ENCODE peak calls at places on chromosomes 6 and 20, in five cellular contexts. L, R, U, S and C are unnamed samples.

GRCh38 chr20:14634666-14635065 is 297.3 kb upstream of the FLRT3 start:
- DNase-seq in R (no peak), L (no peak), U (no peak), S (no peak), C (no peak)

GRCh38 chr6:21005816-21006553 is 471.7 kb downstream of the CDKAL1 start:
- DNase-seq in U (no peak), L (no peak), R (no peak), S (no peak), C (peak; percentile 42)

GRCh38 chr20:3887870-3888614 is 1.1 kb upstream of the PANK2 start:
- DNase-seq in S (no peak), R (no peak), L (peak; percentile 69), U (peak; percentile 50), C (peak; percentile 37)

GRCh38 chr6:49497308-49497707 is 2.4 kb upstream of the GLYATL3 start:
- DNase-seq in S (no peak), U (no peak), R (no peak), L (no peak), C (no peak)

GRCh38 chr20:15288076-15288475 is 950.7 kb upstream of the FLRT3 start:
- DNase-seq in L (no peak), S (no peak), U (no peak), R (no peak), C (no peak)

GRCh38 chr6:148538251-148539190 is 195.9 kb downstream of the SASH1 start:
- DNase-seq in S (no peak), L (no peak), R (no peak), U (no peak), C (no peak)

GRCh38 chr6:127384007-127384406 is 40.6 kb upstream of the ECHDC1 start:
- DNase-seq in R (no peak), S (no peak), L (no peak), U (no peak), C (no peak)

GRCh38 chr20:4366076-4366475 is 350.7 kb upstream of the RNF24 start:
- DNase-seq in R (no peak), U (no peak), S (no peak), L (no peak), C (no peak)

GRCh38 chr6:37049990-37050853 is 44.8 kb downstream of the FGD2 start:
- DNase-seq in L (peak; percentile 90), R (peak; percentile 53), U (peak; percentile 66), S (peak; percentile 44), C (peak; percentile 87)

GRCh38 chr6:155755452-155755851 is 299.8 kb upstream of the NOX3 start:
- DNase-seq in U (no peak), L (no peak), S (no peak), R (no peak), C (no peak)

GRCh38 chr20:57258055-57258454 is 8.4 kb downstream of the BMP7 start:
- DNase-seq in R (no peak), U (no peak), L (no peak), S (no peak), C (no peak)

GRCh38 chr20:48897298-48898044 is 24.0 kb upstream of the ARFGEF2 start:
- DNase-seq in R (no peak), U (no peak), L (no peak), S (no peak), C (no peak)

GRCh38 chr20:57723816-57724215 is 14.0 kb upstream of the PMEPA1 start:
- DNase-seq in S (no peak), R (no peak), L (no peak), U (no peak), C (no peak)

GRCh38 chr6:73134588-73134987 is 90.7 kb downstream of the KHDC1L start:
- DNase-seq in S (no peak), R (no peak), U (no peak), L (peak; percentile 16), C (peak; percentile 59)

GRCh38 chr6:47405273-47405672 is 72.3 kb upstream of the CD2AP start:
- DNase-seq in U (no peak), S (no peak), R (no peak), L (no peak), C (no peak)

GRCh38 chr6:108760158-108761050 is 87.8 kb upstream of the ARMC2 start:
- DNase-seq in U (no peak), S (no peak), R (no peak), L (peak; percentile 58), C (no peak)

GRCh38 chr6:157789861-157790260 is 33.2 kb upstream of the SNX9 start:
- DNase-seq in R (no peak), U (no peak), S (no peak), L (no peak), C (no peak)

GRCh38 chr6:7042654-7043545 is 64.9 kb upstream of the RREB1 start:
- DNase-seq in U (no peak), S (no peak), R (no peak), L (no peak), C (no peak)

GRCh38 chr6:3458706-3459421 is 2.0 kb upstream of the SLC22A23 start:
- DNase-seq in U (no peak), L (no peak), R (no peak), S (no peak), C (no peak)

GRCh38 chr6:61679625-61680024 is 606.4 kb downstream of the KHDRBS2 start:
- DNase-seq in S (no peak), L (no peak), R (no peak), U (no peak), C (no peak)

GRCh38 chr6:2196079-2196679 is 49.2 kb downstream of the GMDS start:
- DNase-seq in L (no peak), R (peak; percentile 44), S (peak; percentile 29), U (peak; percentile 16), C (peak; percentile 71)

GRCh38 chr6:30886897-30887255 is 2.6 kb downstream of the DDR1 start:
- DNase-seq in L (no peak), S (no peak), U (no peak), R (no peak), C (no peak)

GRCh38 chr6:166008441-166009369 is 158.9 kb downstream of the TBXT start:
- DNase-seq in R (no peak), L (peak; percentile 53), U (peak; percentile 31), S (no peak), C (no peak)

GRCh38 chr6:73389854-73390253 is 4.8 kb upstream of the DDX43 start:
- DNase-seq in S (no peak), L (no peak), R (no peak), U (no peak), C (peak; percentile 13)

GRCh38 chr6:132214716-132215115 is 186.6 kb downstream of the MOXD1 start:
- DNase-seq in S (no peak), U (no peak), L (peak; percentile 41), R (no peak), C (no peak)

GRCh38 chr6:3288711-3289663 is 30.2 kb downstream of the PSMG4 start:
- DNase-seq in L (peak; percentile 20), R (no peak), U (no peak), S (no peak), C (no peak)

DNA sequence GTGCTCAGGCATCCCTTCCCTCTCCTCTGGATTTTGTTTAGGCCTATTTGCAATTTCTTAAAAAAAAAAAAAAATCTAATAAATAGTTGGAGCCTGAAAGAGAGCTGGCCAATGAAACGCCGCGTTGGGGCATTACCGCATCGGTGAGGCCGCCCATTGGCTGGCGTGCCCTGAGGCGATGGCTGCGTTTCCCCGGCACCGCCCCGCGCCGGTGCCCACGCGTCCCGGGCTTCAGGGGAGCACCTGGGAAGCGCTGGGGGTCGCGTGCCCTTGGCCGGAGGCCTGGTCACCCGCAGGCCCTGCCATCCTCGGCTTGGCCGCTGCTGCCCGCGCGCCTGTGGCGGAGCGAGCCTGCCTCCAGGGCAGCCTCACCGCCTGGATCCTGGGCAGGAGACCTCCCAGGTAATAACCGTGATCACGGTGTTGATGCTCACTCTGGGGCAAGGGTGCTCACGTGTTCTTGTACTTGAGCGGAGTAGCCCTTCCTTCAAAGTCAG is 155.4 kb downstream of the NRN1 start:
- DNase-seq in R (peak; percentile 75), L (peak; percentile 81), U (peak; percentile 39), S (peak; percentile 76), C (peak; percentile 64)
- H3K4me3 ChIP-seq in R (peak overlapping the region; percentile 69), L (peak overlapping the region; percentile 43), U (no peak overlapping the region), S (peak overlapping the region; percentile 73), C (peak overlapping the region; percentile 47)

GRCh38 chr6:17281497-17282481 is 628 bp downstream of the RBM24 start:
- DNase-seq in U (peak; percentile 22), S (no peak), L (peak; percentile 47), R (no peak), C (no peak)

GRCh38 chr6:17278289-17279061 is 2.7 kb upstream of the RBM24 start:
- DNase-seq in S (no peak), U (no peak), L (no peak), R (no peak), C (no peak)

GRCh38 chr6:17281100-17281496 is at the start of gene RBM24:
- DNase-seq in R (no peak), U (peak; percentile 42), L (peak; percentile 84), S (peak; percentile 3), C (no peak)

GRCh38 chr6:17280552-17281090 is 540 bp upstream of the RBM24 start:
- DNase-seq in S (peak; percentile 1), R (no peak), L (peak; percentile 84), U (peak; percentile 73), C (no peak)

DNA sequence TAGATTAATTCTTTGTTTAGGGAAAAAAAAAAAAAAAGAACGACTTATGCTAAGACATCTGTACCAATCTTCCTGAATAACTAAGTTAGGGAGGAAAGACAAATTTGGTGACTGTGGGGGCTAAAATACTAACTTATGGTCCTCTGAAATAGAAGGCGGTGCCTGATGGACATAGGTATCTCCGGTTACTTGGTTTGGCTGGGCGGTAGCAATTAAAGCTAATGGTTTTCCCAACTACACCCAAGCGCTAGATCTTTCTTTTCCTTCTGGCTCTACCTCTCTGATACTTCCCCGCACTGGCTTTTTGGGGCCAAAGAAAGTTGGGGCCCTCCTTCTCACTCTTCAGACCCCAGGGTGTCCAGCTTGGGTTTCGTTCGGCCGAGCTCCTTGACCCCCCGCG is 1.0 kb upstream of the RBM24 start:
- DNase-seq in U (no peak), S (no peak), L (no peak), R (no peak), C (no peak)
- H3K4me3 ChIP-seq in U (peak overlapping the region; percentile 80), S (no peak overlapping the region), L (peak overlapping the region; percentile 72), R (no peak overlapping the region), C (no peak overlapping the region)

GRCh38 chr6:90027004-90027403 is 132.7 kb downstream of the GJA10 start:
- DNase-seq in U (no peak), L (no peak), R (no peak), S (no peak), C (no peak)

GRCh38 chr6:90028080-90028778 is 134.0 kb downstream of the GJA10 start:
- DNase-seq in U (no peak), R (no peak), S (no peak), L (no peak), C (no peak)

GRCh38 chr6:90026216-90026615 is 131.9 kb downstream of the GJA10 start:
- DNase-seq in S (no peak), U (no peak), R (no peak), L (no peak), C (no peak)

GRCh38 chr6:90025418-90026089 is 131.3 kb downstream of the GJA10 start:
- DNase-seq in S (no peak), U (no peak), R (no peak), L (no peak), C (no peak)

GRCh38 chr6:90028995-90029635 is 134.8 kb downstream of the GJA10 start:
- DNase-seq in R (no peak), U (no peak), L (no peak), S (no peak), C (no peak)
- H3K4me3 ChIP-seq in R (no peak overlapping the region), U (no peak overlapping the region), L (no peak overlapping the region), S (no peak overlapping the region), C (no peak overlapping the region)

DNA sequence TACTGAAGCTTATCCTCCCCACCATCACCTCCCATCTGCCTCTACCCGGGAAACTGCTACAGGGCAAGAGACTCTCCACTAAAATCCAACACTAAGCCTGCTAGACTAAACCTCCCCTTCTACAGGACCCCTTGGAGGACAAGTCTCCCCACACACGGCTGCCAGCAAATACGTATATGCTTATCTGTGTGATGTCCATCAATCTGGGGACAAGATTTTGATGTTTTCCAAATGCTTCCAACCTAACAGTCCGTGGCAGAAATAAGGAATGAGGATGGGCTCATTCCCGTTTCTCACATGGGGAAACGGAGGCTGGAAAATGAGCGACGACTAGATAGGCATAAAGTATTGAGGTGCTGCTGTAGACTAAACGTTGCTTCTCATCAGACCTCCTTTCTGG is 1.8 kb downstream of the KCNK5 start:
- DNase-seq in S (no peak), U (no peak), L (no peak), R (no peak), C (no peak)
- H3K4me3 ChIP-seq in S (peak overlapping the region; percentile 54), U (no peak overlapping the region), L (no peak overlapping the region), R (peak overlapping the region; percentile 69), C (no peak overlapping the region)